ENCODE peak calls at places on chromosomes 6 and 20, in four cellular contexts. W, I, V and F are unnamed samples.

GRCh38 chr20:64001607-64002011 is 20.7 kb downstream of the PRPF6 start:
- DNase-seq in W (no peak), I (no peak), V (no peak), F (no peak)

GRCh38 chr20:36792422-36792821 is 18.9 kb upstream of the DSN1 start:
- DNase-seq in W (no peak), V (peak; percentile 37), I (peak; percentile 38), F (peak; percentile 78)

GRCh38 chr6:68134796-68135195 is 500.3 kb upstream of the ADGRB3 start:
- DNase-seq in V (no peak), I (no peak), W (no peak), F (no peak)

GRCh38 chr6:112065426-112065986 is 11.6 kb downstream of the CCN6 start:
- DNase-seq in I (no peak), W (no peak), V (no peak), F (no peak)

GRCh38 chr6:168120390-168121307 is 41.6 kb upstream of the FRMD1 start:
- DNase-seq in I (no peak), V (no peak), W (no peak), F (no peak)

GRCh38 chr6:165776699-165777098 is 113.7 kb upstream of the PDE10A start:
- DNase-seq in W (no peak), I (no peak), V (no peak), F (no peak)

GRCh38 chr20:48667481-48667880 is 160.3 kb downstream of the PREX1 start:
- DNase-seq in W (no peak), V (no peak), I (no peak), F (peak; percentile 67)

GRCh38 chr6:139407718-139408222 is 33.3 kb upstream of the CITED2 start:
- DNase-seq in I (peak; percentile 54), V (no peak), W (peak; percentile 15), F (peak; percentile 5)

GRCh38 chr6:39199541-39199940 is 29.7 kb downstream of the KCNK5 start:
- DNase-seq in W (no peak), I (no peak), V (no peak), F (no peak)

GRCh38 chr6:107668826-107669474 is 155.2 kb downstream of the SCML4 start:
- DNase-seq in W (no peak), I (no peak), V (no peak), F (no peak)

GRCh38 chr6:126812651-126813050 is 305.8 kb upstream of the RSPO3 start:
- DNase-seq in W (no peak), I (no peak), V (no peak), F (no peak)

GRCh38 chr6:31901415-31901952 is 402 bp downstream of the ZBTB12 start:
- DNase-seq in I (no peak), W (no peak), V (peak; percentile 77), F (peak; percentile 60)

GRCh38 chr6:53795702-53796450 is 1.1 kb downstream of the LRRC1 start:
- DNase-seq in W (no peak), I (no peak), V (peak; percentile 20), F (peak; percentile 55)

GRCh38 chr6:140446241-140446640 is 1071.8 kb upstream of the CITED2 start:
- DNase-seq in I (no peak), W (no peak), V (no peak), F (no peak)

GRCh38 chr20:5785146-5785545 is 34.9 kb downstream of the SHLD1 start:
- DNase-seq in V (no peak), W (no peak), I (no peak), F (no peak)

GRCh38 chr6:54813901-54814300 is 32.7 kb upstream of the FAM83B start:
- DNase-seq in W (no peak), I (no peak), V (no peak), F (no peak)

GRCh38 chr20:58568441-58568931 is 53.3 kb upstream of the APCDD1L start:
- DNase-seq in V (peak; percentile 15), I (no peak), W (no peak), F (no peak)

GRCh38 chr6:31737315-31738047 is 1.2 kb upstream of the CLIC1 start:
- DNase-seq in V (no peak), I (no peak), W (no peak), F (peak; percentile 84)

GRCh38 chr6:70673601-70674000 is 5.9 kb downstream of the SMAP1 start:
- DNase-seq in I (no peak), V (no peak), W (no peak), F (peak; percentile 26)

GRCh38 chr6:24974182-24975171 is 38.7 kb upstream of the RIPOR2 start:
- DNase-seq in V (no peak), W (no peak), I (no peak), F (no peak)

GRCh38 chr6:90993771-90994170 is 406.9 kb upstream of the MAP3K7 start:
- DNase-seq in I (no peak), W (no peak), V (no peak), F (no peak)

GRCh38 chr6:9248125-9248524 is 812.8 kb upstream of the SLC35B3 start:
- DNase-seq in I (no peak), V (no peak), W (no peak), F (no peak)